ENCODE peak calls at places on chromosomes 7 and 10, in five cellular contexts. J is breast epithelium, V is iris pigment epithelial cell, Z is ELF-1, I is LoVo. L is an unnamed sample.

GRCh38 chr7:44057849-44058758 is 7.3 kb downstream of the PGAM2 start:
- DNase-seq in J (peak), V (no peak), Z (no peak), I (no peak), L (no peak)

GRCh38 chr10:107165007-107165406 is 501 bp upstream of the SORCS1 start:
- DNase-seq in J (no peak), V (no peak), Z (no peak), I (no peak), L (no peak)

GRCh38 chr7:150448789-150449147 is 1.7 kb upstream of the GIMAP8 start:
- DNase-seq in J (peak), V (peak), Z (peak), I (peak), L (peak)

GRCh38 chr10:1247598-1248261 is 191.5 kb downstream of the WDR37 start:
- DNase-seq in J (no peak), V (no peak), Z (no peak), I (no peak), L (no peak)

GRCh38 chr10:44897049-44897448 is 14.1 kb upstream of the TMEM72 start:
- DNase-seq in J (no peak), V (no peak), Z (no peak), I (no peak), L (no peak)

GRCh38 chr7:36040679-36041078 is 112.4 kb upstream of the EEPD1 start:
- DNase-seq in J (no peak), V (peak), Z (no peak), I (no peak), L (peak)

GRCh38 chr10:13769926-13770325 is 183.2 kb downstream of the PRPF18 start:
- DNase-seq in J (peak), V (no peak), Z (no peak), I (no peak), L (peak)

GRCh38 chr10:90148121-90148855 is 446.9 kb downstream of the KIF20B start:
- DNase-seq in J (no peak), V (peak), Z (no peak), I (peak), L (peak)

GRCh38 chr7:65387893-65388292 is 14.2 kb downstream of the ZNF92 start:
- DNase-seq in J (no peak), V (no peak), Z (no peak), I (no peak), L (no peak)

GRCh38 chr7:116316838-116317612 is 106.7 kb downstream of the TES start:
- DNase-seq in J (no peak), V (peak), Z (peak), I (peak), L (peak)

GRCh38 chr7:127850195-127850594 is 181.0 kb downstream of the LRRC4 start:
- DNase-seq in J (no peak), V (no peak), Z (no peak), I (no peak), L (peak)

GRCh38 chr10:100735345-100736143 is 9.8 kb upstream of the PAX2 start:
- DNase-seq in J (no peak), V (no peak), Z (peak), I (no peak), L (no peak)

GRCh38 chr7:132791036-132791435 is 214.8 kb upstream of the PLXNA4 start:
- DNase-seq in J (no peak), V (no peak), Z (no peak), I (no peak), L (no peak)

GRCh38 chr7:135355377-135356048 is 121.9 kb downstream of the STRA8 start:
- DNase-seq in J (no peak), V (no peak), Z (no peak), I (no peak), L (no peak)

GRCh38 chr7:151010307-151011096 is 13.8 kb downstream of the ATG9B start:
- DNase-seq in J (no peak), V (no peak), Z (peak), I (no peak), L (no peak)

GRCh38 chr7:131945313-131945831 is 388.9 kb upstream of the PODXL start:
- DNase-seq in J (no peak), V (peak), Z (peak), I (peak), L (no peak)

GRCh38 chr7:155313082-155313481 is 15.4 kb downstream of the INSIG1 start:
- DNase-seq in J (no peak), V (no peak), Z (no peak), I (no peak), L (no peak)

GRCh38 chr10:6053816-6054581 is 8.2 kb downstream of the IL2RA start:
- DNase-seq in J (no peak), V (no peak), Z (no peak), I (peak), L (no peak)

GRCh38 chr10:71831646-71832552 is 19.2 kb downstream of the PSAP start:
- DNase-seq in J (no peak), V (peak), Z (no peak), I (no peak), L (peak)

GRCh38 chr7:44195901-44196300 is 4.9 kb upstream of the YKT6 start:
- DNase-seq in J (no peak), V (no peak), Z (no peak), I (no peak), L (no peak)

GRCh38 chr10:62048919-62049636 is 147.6 kb downstream of the ARID5B start:
- DNase-seq in J (peak), V (peak), Z (peak), I (peak), L (peak)

GRCh38 chr7:55992346-55992745 is 28.0 kb downstream of the NIPSNAP2 start:
- DNase-seq in J (no peak), V (no peak), Z (no peak), I (no peak), L (no peak)

GRCh38 chr10:16521311-16522016 is at the start of gene C1QL3:
- DNase-seq in J (no peak), V (peak), Z (peak), I (no peak), L (peak)

GRCh38 chr10:51244308-51244707 is 170.0 kb downstream of the PRKG1 start:
- DNase-seq in J (no peak), V (no peak), Z (peak), I (no peak), L (peak)

GRCh38 chr7:150432915-150433892 is 17.2 kb upstream of the GIMAP8 start:
- DNase-seq in J (no peak), V (no peak), Z (no peak), I (no peak), L (no peak)

GRCh38 chr7:53596230-53596629 is 560.8 kb downstream of the POM121L12 start:
- DNase-seq in J (no peak), V (peak), Z (peak), I (no peak), L (peak)

GRCh38 chr7:66403562-66403961 is 198.4 kb downstream of the TPST1 start:
- DNase-seq in J (no peak), V (no peak), Z (no peak), I (no peak), L (no peak)

GRCh38 chr7:4136501-4137110 is 545.5 kb upstream of the FOXK1 start:
- DNase-seq in J (no peak), V (no peak), Z (no peak), I (no peak), L (no peak)

GRCh38 chr7:29642494-29643155 is 79.0 kb downstream of the PRR15 start:
- DNase-seq in J (no peak), V (no peak), Z (peak), I (no peak), L (peak)

GRCh38 chr7:81499262-81500116 is 270.4 kb downstream of the HGF start:
- DNase-seq in J (no peak), V (peak), Z (peak), I (peak), L (peak)

GRCh38 chr7:154345093-154345492 is 292.9 kb downstream of the DPP6 start:
- DNase-seq in J (no peak), V (no peak), Z (no peak), I (no peak), L (no peak)